ENCODE peak calls at places on chromosomes 6 and 20, in six cellular contexts. E, V, S, Q, B and C are unnamed samples.

GRCh38 chr6:109383438-109383940 is 1.2 kb upstream of the CD164 start:
- DNase-seq in B (no peak), Q (peak; percentile 37), S (no peak), V (no peak), E (no peak), C (no peak)

GRCh38 chr6:32940656-32941411 is at the start of gene HLA-DMB:
- DNase-seq in Q (peak; percentile 37), E (peak; percentile 83), V (peak; percentile 61), S (peak; percentile 81), B (peak; percentile 10), C (peak; percentile 89)

GRCh38 chr6:125377621-125378020 is 75.9 kb upstream of the HDDC2 start:
- DNase-seq in S (peak; percentile 58), B (no peak), E (peak; percentile 46), V (no peak), Q (no peak), C (no peak)

GRCh38 chr6:42552380-42552779 is 11.4 kb upstream of the UBR2 start:
- DNase-seq in B (no peak), S (no peak), V (no peak), Q (no peak), E (no peak), C (no peak)

GRCh38 chr6:29737707-29738630 is 14.7 kb downstream of the HLA-F start:
- DNase-seq in Q (peak; percentile 51), V (peak; percentile 84), S (peak; percentile 94), B (peak; percentile 53), E (peak; percentile 83), C (peak; percentile 62)

GRCh38 chr6:144931172-144932035 is 646.3 kb downstream of the UTRN start:
- DNase-seq in S (peak; percentile 75), V (peak; percentile 52), E (peak; percentile 44), Q (peak; percentile 67), B (no peak), C (peak; percentile 46)

GRCh38 chr6:165566088-165566828 is 96.8 kb downstream of the PDE10A start:
- DNase-seq in B (no peak), Q (peak; percentile 12), E (no peak), S (no peak), V (no peak), C (no peak)

GRCh38 chr6:13505345-13505734 is 17.9 kb upstream of the GFOD1 start:
- DNase-seq in S (no peak), B (no peak), E (no peak), Q (no peak), V (peak; percentile 16), C (no peak)

GRCh38 chr6:26553739-26554668 is 15.8 kb downstream of the HMGN4 start:
- DNase-seq in Q (peak; percentile 89), E (peak; percentile 82), V (peak; percentile 89), S (peak; percentile 94), B (peak; percentile 62), C (peak; percentile 84)

GRCh38 chr6:4970739-4971395 is 33.0 kb downstream of the RPP40 start:
- DNase-seq in Q (no peak), S (no peak), B (no peak), E (no peak), V (no peak), C (no peak)

GRCh38 chr6:144007779-144008500 is at the start of gene PLAGL1:
- DNase-seq in Q (peak; percentile 87), B (no peak), S (peak; percentile 78), E (peak; percentile 68), V (peak; percentile 72), C (peak; percentile 15)

GRCh38 chr6:17102258-17102870 is 514 bp downstream of the STMND1 start:
- DNase-seq in S (no peak), Q (no peak), V (peak; percentile 41), B (no peak), E (no peak), C (no peak)

GRCh38 chr20:63893999-63894357 is 948 bp upstream of the DNAJC5 start:
- DNase-seq in B (no peak), V (no peak), Q (no peak), S (no peak), E (no peak), C (no peak)

GRCh38 chr6:73898599-73898998 is 202.6 kb downstream of the CD109 start:
- DNase-seq in S (no peak), B (no peak), Q (no peak), E (no peak), V (no peak), C (no peak)

GRCh38 chr6:15389079-15389758 is 143.3 kb downstream of the JARID2 start:
- DNase-seq in B (no peak), S (no peak), Q (no peak), E (no peak), V (no peak), C (no peak)

GRCh38 chr6:116217069-116217468 is 36.8 kb downstream of the TSPYL4 start:
- DNase-seq in E (peak; percentile 52), V (no peak), S (no peak), B (no peak), Q (peak; percentile 55), C (peak; percentile 45)

GRCh38 chr20:44738779-44739477 is 6.7 kb upstream of the KCNK15 start:
- DNase-seq in S (peak; percentile 89), E (peak; percentile 78), V (peak; percentile 76), Q (peak; percentile 81), B (no peak), C (no peak)

GRCh38 chr6:14193524-14193923 is 76.0 kb downstream of the CD83 start:
- DNase-seq in E (no peak), Q (no peak), B (no peak), S (peak; percentile 81), V (no peak), C (no peak)

GRCh38 chr20:35661013-35661412 is 3.7 kb downstream of the CPNE1 start:
- DNase-seq in E (no peak), Q (no peak), B (no peak), S (no peak), V (no peak), C (peak; percentile 49)

GRCh38 chr6:22024973-22025467 is 271.8 kb downstream of the PRL start:
- DNase-seq in V (no peak), S (no peak), Q (no peak), E (no peak), B (no peak), C (no peak)

GRCh38 chr6:30894935-30895334 is 10.6 kb downstream of the DDR1 start:
- DNase-seq in E (no peak), B (no peak), Q (no peak), S (no peak), V (no peak), C (no peak)

DNA sequence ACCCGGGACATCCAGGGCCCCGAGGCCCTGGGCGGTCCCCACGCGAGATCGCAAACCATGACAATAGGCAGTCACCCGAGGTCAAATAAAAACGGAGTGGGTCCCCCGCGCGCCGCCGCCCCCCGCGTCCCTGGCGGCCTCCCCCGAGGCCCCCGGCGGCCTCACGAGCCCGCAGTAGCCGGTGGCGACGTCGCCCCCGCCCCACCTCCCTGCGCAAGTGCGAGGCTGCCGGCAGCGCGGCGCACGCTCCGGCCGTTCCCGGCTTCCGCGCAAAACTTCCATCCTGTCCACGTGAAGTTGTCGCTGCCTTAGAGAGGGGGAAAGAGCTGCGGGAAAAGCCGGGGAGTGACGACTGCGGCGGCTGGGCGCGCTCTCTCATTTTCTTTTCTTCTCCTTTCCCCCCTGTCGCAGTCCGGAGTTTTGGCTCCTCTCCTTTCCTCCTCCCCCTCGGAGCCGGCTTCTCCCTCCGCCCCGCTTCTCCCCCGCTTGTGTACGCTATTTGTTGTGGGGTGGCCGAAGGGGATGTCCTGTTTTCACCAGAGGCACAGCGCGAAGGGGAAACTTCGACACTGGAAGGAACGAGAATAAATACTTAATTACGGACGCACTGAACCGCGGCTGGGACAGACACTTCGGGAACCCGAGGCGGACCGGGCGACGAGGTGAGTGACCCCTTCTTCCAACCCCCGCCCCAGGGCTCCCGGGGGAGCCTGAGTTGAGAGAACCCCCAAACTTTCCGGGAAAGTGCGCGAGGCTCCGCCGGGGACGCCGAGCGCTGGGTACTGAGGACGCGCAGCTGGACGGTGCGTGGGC is at the start of gene EYA4:
- DNase-seq in B (no peak), V (no peak), E (peak; percentile 27), Q (peak; percentile 87), S (peak; percentile 75), C (no peak)
- H3K4me3 ChIP-seq in B (no peak within 1 kb of the TSS), V (peak within 1 kb of the TSS; percentile 9), E (peak within 1 kb of the TSS; percentile 30), Q (peak within 1 kb of the TSS; percentile 74), S (peak within 1 kb of the TSS; percentile 86), C (no peak within 1 kb of the TSS)

GRCh38 chr6:7175463-7175862 is 67.7 kb downstream of the RREB1 start:
- DNase-seq in Q (no peak), S (no peak), V (no peak), E (no peak), B (no peak), C (no peak)
- H3K27ac ChIP-seq in Q (no peak overlapping the region), S (no peak overlapping the region), V (no peak overlapping the region), E (no peak overlapping the region), B (no peak overlapping the region), C (no peak overlapping the region)

GRCh38 chr20:1895674-1896496 is 678 bp downstream of the SIRPA start:
- DNase-seq in E (peak; percentile 44), B (no peak), Q (no peak), S (peak; percentile 78), V (peak; percentile 33), C (no peak)

GRCh38 chr20:1896859-1897258 is 1.7 kb downstream of the SIRPA start:
- DNase-seq in E (no peak), V (no peak), S (no peak), B (no peak), Q (no peak), C (no peak)

GRCh38 chr20:1893721-1894470 is 1.3 kb upstream of the SIRPA start:
- DNase-seq in S (no peak), E (no peak), V (peak; percentile 30), Q (no peak), B (no peak), C (no peak)

GRCh38 chr20:1894471-1894950 is 696 bp upstream of the SIRPA start:
- DNase-seq in Q (peak; percentile 35), S (peak; percentile 89), V (peak; percentile 53), B (no peak), E (peak; percentile 87), C (no peak)

DNA sequence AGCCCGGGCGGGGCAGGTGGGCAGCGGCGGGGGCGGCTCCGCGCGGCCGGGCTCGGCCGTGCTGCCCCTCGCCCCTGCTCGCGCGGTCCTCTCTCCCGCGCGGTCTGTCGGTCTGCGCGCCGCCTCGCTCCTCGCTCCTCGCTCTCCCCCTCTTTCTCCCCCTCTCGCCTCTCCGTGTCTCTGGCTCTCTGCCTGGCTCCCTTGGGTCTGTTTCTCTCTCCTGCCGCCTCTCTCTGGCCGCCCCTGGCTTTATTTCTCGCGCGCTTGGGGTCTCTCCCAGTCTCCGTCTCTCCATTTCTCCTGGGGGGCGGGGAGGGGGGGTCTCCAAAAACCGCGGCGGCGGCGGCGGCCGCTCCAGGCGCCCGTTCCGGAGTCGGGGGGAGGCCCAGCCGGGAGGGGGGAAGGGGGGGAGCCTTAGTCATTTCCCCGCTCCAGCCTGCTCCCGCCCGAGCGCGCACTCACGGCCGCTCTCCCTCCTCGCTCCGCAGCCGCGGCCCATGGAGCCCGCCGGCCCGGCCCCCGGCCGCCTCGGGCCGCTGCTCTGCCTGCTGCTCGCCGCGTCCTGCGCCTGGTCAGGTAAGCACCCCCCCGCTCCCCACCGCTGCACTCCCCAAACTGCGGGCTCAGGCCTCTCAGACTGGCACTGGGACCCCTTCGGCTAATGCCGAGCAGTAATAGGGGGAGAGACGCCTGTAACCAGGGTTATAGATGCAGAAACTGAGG is at the start of gene SIRPA:
- DNase-seq in B (no peak), E (peak; percentile 82), Q (peak; percentile 55), S (peak; percentile 79), V (peak; percentile 44), C (no peak)
- H3K4me3 ChIP-seq in B (peak within 1 kb of the TSS; percentile 25), E (peak within 1 kb of the TSS; percentile 82), Q (peak within 1 kb of the TSS; percentile 57), S (peak within 1 kb of the TSS; percentile 74), V (peak within 1 kb of the TSS; percentile 57), C (no peak within 1 kb of the TSS)

DNA sequence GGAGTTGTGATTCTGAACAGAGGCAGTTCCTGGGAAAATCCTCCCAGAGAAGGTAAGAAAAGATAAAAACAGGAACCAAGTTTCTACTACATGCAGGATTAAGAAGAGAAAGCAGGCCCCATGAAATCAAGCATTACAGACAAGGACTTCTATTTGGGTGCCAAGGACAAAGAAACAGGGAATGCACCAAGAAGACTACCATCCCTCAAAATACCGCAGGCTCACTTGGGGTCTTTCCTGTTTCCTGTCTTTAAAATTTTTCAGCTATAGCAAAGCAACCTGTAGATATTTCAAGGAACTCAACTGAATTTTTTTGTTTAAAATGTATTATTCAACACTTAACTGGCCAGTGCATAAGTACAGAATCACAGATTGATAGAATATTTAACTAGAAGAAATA is 107.5 kb downstream of the THEMIS start:
- DNase-seq in B (no peak), E (no peak), S (no peak), V (no peak), Q (no peak), C (no peak)
- H3K27ac ChIP-seq in B (no peak overlapping the region), E (no peak overlapping the region), S (no peak overlapping the region), V (no peak overlapping the region), Q (no peak overlapping the region), C (no peak overlapping the region)